ENCODE peak calls at places on chromosomes 5 and 9, in four cellular contexts. H is HCEC 1CT, D is NCI-H1436, A is uterus. M is an unnamed sample.

GRCh38 chr9:18595597-18595996 is 121.6 kb downstream of the ADAMTSL1 start:
- DNase-seq in H (no peak), D (no peak), A (peak; percentile 52), M (no peak)

GRCh38 chr5:135891280-135891679 is 4.4 kb downstream of the IL9 start:
- DNase-seq in H (no peak), D (no peak), A (no peak), M (no peak)

GRCh38 chr9:112487008-112487798 is 576 bp downstream of the KIAA1958 start:
- DNase-seq in H (peak; percentile 32), D (peak; percentile 31), A (peak; percentile 52), M (no peak)

GRCh38 chr9:26170224-26170623 is 492.0 kb upstream of the TUSC1 start:
- DNase-seq in H (no peak), D (no peak), A (no peak), M (no peak)

GRCh38 chr5:61298580-61298979 is 33.5 kb upstream of the ZSWIM6 start:
- DNase-seq in H (peak; percentile 54), D (no peak), A (no peak), M (no peak)

GRCh38 chr5:133938932-133939331 is 29.5 kb downstream of the C5orf15 start:
- DNase-seq in H (no peak), D (no peak), A (no peak), M (no peak)

GRCh38 chr5:68419637-68420452 is 204.3 kb downstream of the PIK3R1 start:
- DNase-seq in H (peak; percentile 67), D (no peak), A (peak; percentile 40), M (no peak)

GRCh38 chr9:95880011-95880690 is 4.7 kb downstream of the ERCC6L2 start:
- DNase-seq in H (peak; percentile 82), D (no peak), A (no peak), M (no peak)

GRCh38 chr5:24714757-24715156 is 70.0 kb upstream of the CDH10 start:
- DNase-seq in H (no peak), D (no peak), A (no peak), M (no peak)

GRCh38 chr5:122129332-122129731 is at the start of gene ZNF474:
- DNase-seq in H (peak; percentile 92), D (no peak), A (peak; percentile 28), M (no peak)

GRCh38 chr5:96624631-96625030 is 37.5 kb upstream of the CAST start:
- DNase-seq in H (no peak), D (no peak), A (no peak), M (no peak)

GRCh38 chr5:6218116-6218515 is 160.2 kb downstream of the MED10 start:
- DNase-seq in H (no peak), D (no peak), A (no peak), M (no peak)

GRCh38 chr9:123049589-123050222 is 16.2 kb downstream of the GPR21 start:
- DNase-seq in H (peak; percentile 73), D (no peak), A (peak; percentile 39), M (no peak)

GRCh38 chr5:14178091-14178490 is 34.9 kb downstream of the TRIO start:
- DNase-seq in H (no peak), D (no peak), A (no peak), M (no peak)

GRCh38 chr5:137594717-137595116 is 95.6 kb upstream of the SPOCK1 start:
- DNase-seq in H (no peak), D (no peak), A (no peak), M (no peak)